ENCODE peak calls at places on chromosomes 6 and 20, in eight cellular contexts. R is adrenal gland; P is neural progenitor cell; S is CD8-positive, alpha-beta T cell; I is mucosa of descending colon; U is cardiac muscle cell; X is body of pancreas; M is CD4-positive, CD25-positive, alpha-beta regulatory T cell. Z is an unnamed sample. For H3K36me3, the result is how much of the 10 kb centered on the place peaks cover.

GRCh38 chr6:36577298-36577697 is 16.9 kb upstream of the SRSF3 start:
- DNase-seq in R (no peak), P (no peak), S (no peak), I (no peak), U (no peak), X (no peak), M (no peak), Z (no peak)

GRCh38 chr20:60869626-60870025 is 382.4 kb upstream of the CDH4 start:
- DNase-seq in R (no peak), P (no peak), S (no peak), I (no peak), U (no peak), X (no peak), M (no peak), Z (no peak)

GRCh38 chr20:57493091-57493615 is 31.8 kb downstream of the CTCFL start:
- DNase-seq in R (no peak), P (peak), S (no peak), I (no peak), U (no peak), X (no peak), M (no peak), Z (no peak)

GRCh38 chr6:12557760-12558159 is 158.8 kb upstream of the PHACTR1 start:
- DNase-seq in R (no peak), P (no peak), S (no peak), I (no peak), U (no peak), X (no peak), M (no peak), Z (no peak)

GRCh38 chr6:150897400-150897943 is 32.0 kb downstream of the MTHFD1L start:
- DNase-seq in R (no peak), P (no peak), S (no peak), I (no peak), U (no peak), X (no peak), M (no peak), Z (no peak)

GRCh38 chr6:106574729-106575458 is 54.4 kb downstream of the RTN4IP1 start:
- DNase-seq in R (peak), P (peak), S (no peak), I (no peak), U (no peak), X (no peak), M (no peak), Z (no peak)

GRCh38 chr6:1136856-1137255 is 175.0 kb upstream of the FOXQ1 start:
- DNase-seq in R (no peak), P (no peak), S (no peak), I (no peak), U (no peak), X (no peak), M (no peak), Z (no peak)

GRCh38 chr20:23245553-23246128 is 105.0 kb upstream of the NXT1 start:
- DNase-seq in R (peak), P (peak), S (no peak), I (peak), U (peak), X (peak), M (no peak), Z (peak)

GRCh38 chr20:11173936-11174335 is 500.1 kb upstream of the JAG1 start:
- DNase-seq in R (no peak), P (no peak), S (no peak), I (no peak), U (no peak), X (no peak), M (no peak), Z (no peak)

GRCh38 chr6:117906454-117906904 is 585 bp upstream of the SLC35F1 start:
- DNase-seq in R (no peak), P (peak), S (no peak), I (no peak), U (no peak), X (no peak), M (no peak), Z (no peak)

GRCh38 chr6:1391692-1392309 is 2.4 kb downstream of the FOXF2 start:
- DNase-seq in R (no peak), P (peak), S (no peak), I (no peak), U (no peak), X (no peak), M (no peak), Z (peak)

GRCh38 chr6:17714879-17715860 is 8.4 kb upstream of the NUP153 start:
- DNase-seq in R (no peak), P (no peak), S (no peak), I (no peak), U (no peak), X (no peak), M (no peak), Z (no peak)

GRCh38 chr20:25057234-25058050 is 497 bp downstream of the ACSS1 start:
- DNase-seq in R (peak), P (peak), S (peak), I (peak), U (peak), X (peak), M (peak), Z (peak)

GRCh38 chr20:17998446-17998845 is 29.6 kb downstream of the MGME1 start:
- DNase-seq in R (no peak), P (no peak), S (no peak), I (no peak), U (no peak), X (no peak), M (no peak), Z (no peak)

GRCh38 chr6:45699663-45700062 is 316.0 kb downstream of the CLIC5 start:
- DNase-seq in R (no peak), P (no peak), S (no peak), I (no peak), U (no peak), X (no peak), M (no peak), Z (no peak)

GRCh38 chr6:40722553-40723258 is 135.5 kb upstream of the LRFN2 start:
- DNase-seq in R (no peak), P (no peak), S (no peak), I (no peak), U (no peak), X (no peak), M (no peak), Z (no peak)

GRCh38 chr20:59988141-59988540 is 29.9 kb downstream of the CDH26 start:
- DNase-seq in R (no peak), P (no peak), S (no peak), I (no peak), U (no peak), X (peak), M (no peak), Z (no peak)

GRCh38 chr6:22147983-22148797 is 148.6 kb downstream of the PRL start:
- DNase-seq in R (no peak), P (peak), S (peak), I (no peak), U (peak), X (peak), M (no peak), Z (peak)

GRCh38 chr6:169424821-169425240 is 171.2 kb upstream of the THBS2 start:
- DNase-seq in R (peak), P (no peak), S (no peak), I (no peak), U (no peak), X (peak), M (no peak), Z (no peak)

GRCh38 chr20:23161968-23162696 is 76.0 kb upstream of the CD93 start:
- DNase-seq in R (no peak), P (no peak), S (no peak), I (peak), U (peak), X (peak), M (no peak), Z (no peak)

GRCh38 chr6:117232191-117232590 is 33.2 kb upstream of the VGLL2 start:
- DNase-seq in R (no peak), P (no peak), S (no peak), I (no peak), U (no peak), X (no peak), M (no peak), Z (no peak)

GRCh38 chr20:18056174-18057105 is 1.3 kb downstream of the OVOL2 start:
- DNase-seq in R (no peak), P (peak), S (no peak), I (peak), U (peak), X (peak), M (no peak), Z (peak)

GRCh38 chr20:20568604-20569205 is 143.7 kb downstream of the RALGAPA2 start:
- DNase-seq in R (no peak), P (peak), S (no peak), I (no peak), U (peak), X (peak), M (no peak), Z (peak)

GRCh38 chr6:137736048-137736846 is 130.8 kb upstream of the TNFAIP3 start:
- DNase-seq in R (no peak), P (no peak), S (no peak), I (no peak), U (no peak), X (no peak), M (peak), Z (no peak)

GRCh38 chr6:169253341-169253740 is 305 bp downstream of the THBS2 start:
- DNase-seq in R (no peak), P (no peak), S (no peak), I (no peak), U (no peak), X (no peak), M (no peak), Z (peak)

GRCh38 chr6:126066068-126067048 is 80.0 kb downstream of the TRMT11 start:
- DNase-seq in R (no peak), P (no peak), S (no peak), I (no peak), U (no peak), X (no peak), M (no peak), Z (no peak)

DNA sequence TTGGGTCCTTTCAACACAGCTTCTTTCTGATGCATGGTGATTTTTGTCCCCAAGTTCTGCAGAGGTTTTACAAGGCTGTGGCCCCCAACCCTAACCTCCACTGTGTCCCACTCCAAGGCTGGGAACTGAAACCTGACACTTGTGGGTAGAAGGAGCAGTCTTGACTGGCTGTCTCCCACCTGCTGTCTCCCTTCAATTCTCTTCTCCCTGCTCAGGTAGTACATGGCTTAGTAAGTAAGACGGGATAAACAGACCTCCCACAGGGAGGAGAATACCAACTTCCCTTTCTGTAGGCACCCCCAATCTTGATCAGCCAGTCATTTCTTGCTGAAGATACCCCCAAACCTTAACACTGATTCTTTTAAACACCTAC is 25.0 kb downstream of the TGM6 start:
- DNase-seq in R (no peak), P (no peak), S (no peak), I (no peak), U (no peak), X (no peak), M (no peak), Z (no peak)
- H3K36me3 ChIP-seq in R (under half), P (under half), S (under half), I (under half), U (under half), X (under half), M (under half), Z (under half)

DNA sequence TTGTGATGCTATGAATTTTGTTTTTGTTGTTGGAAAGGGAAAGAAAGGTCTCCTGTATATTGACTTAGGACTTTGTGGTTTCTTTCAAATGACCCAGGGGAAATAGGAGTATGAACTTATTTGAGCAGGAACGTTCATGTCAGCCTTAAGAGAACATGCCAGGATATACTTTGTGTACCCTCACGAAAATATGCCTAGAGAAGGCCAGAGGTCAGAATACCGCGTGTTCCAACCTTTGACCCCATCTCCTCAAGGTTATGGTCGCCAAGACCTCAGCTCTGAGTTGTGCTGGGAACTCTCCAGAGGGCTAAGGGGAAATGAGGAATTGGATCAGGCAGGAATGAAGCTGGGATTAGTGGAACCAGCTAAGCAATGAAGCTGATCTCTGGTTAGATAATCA is 11.5 kb downstream of the TTLL9 start:
- DNase-seq in R (no peak), P (no peak), S (no peak), I (no peak), U (no peak), X (no peak), M (no peak), Z (no peak)
- H3K4me3 ChIP-seq in R (no peak), P (no peak), S (no peak), I (no peak), U (no peak), X (no peak), M (no peak), Z (no peak)

DNA sequence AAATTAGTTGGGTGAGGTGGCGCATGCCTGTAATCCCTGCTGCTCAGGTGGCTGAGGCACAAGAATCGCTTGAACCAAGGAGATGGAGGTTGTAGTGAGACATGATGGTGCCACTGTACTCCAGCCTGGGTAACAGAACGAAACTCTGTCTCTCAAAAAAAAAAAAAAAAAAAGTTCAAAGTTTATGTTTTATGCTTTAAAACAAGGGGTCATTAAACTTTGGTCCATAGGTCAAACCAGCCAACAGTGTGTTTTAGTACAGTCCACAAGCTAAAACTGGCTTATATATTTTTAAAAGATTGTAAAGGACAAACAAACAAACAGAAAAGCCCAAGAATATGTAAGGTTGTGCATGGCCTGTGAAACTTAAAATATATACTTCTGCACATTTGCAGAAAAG is 30.3 kb downstream of the MCM8 start:
- DNase-seq in R (no peak), P (no peak), S (no peak), I (no peak), U (no peak), X (no peak), M (no peak), Z (no peak)
- H3K36me3 ChIP-seq in R (under half), P (under half), S (under half), I (under half), U (under half), X (under half), M (under half), Z (under half)

GRCh38 chr6:47781732-47782131 is at the start of gene OPN5:
- DNase-seq in R (no peak), P (no peak), S (no peak), I (no peak), U (no peak), X (no peak), M (no peak), Z (no peak)
- H3K4me3 ChIP-seq in R (no peak), P (no peak), S (no peak), I (no peak), U (no peak), X (no peak), M (no peak), Z (no peak)

GRCh38 chr20:62289131-62289530 is 13.7 kb upstream of the ADRM1 start:
- DNase-seq in R (no peak), P (no peak), S (no peak), I (no peak), U (no peak), X (no peak), M (no peak), Z (no peak)
- H3K36me3 ChIP-seq in R (half or more), P (under half), S (under half), I (under half), U (under half), X (under half), M (under half), Z (under half)

Z was measured in H7.